ENCODE peak calls at places on chromosomes 11 and 22, in eight cellular contexts. V is upper lobe of right lung, P is SK-N-SH, M is GM23338, J is heart left ventricle, G is lower lobe of right lung, S is transverse colon, X is lung. O is an unnamed sample. For H3K4me1 and H3K36me3, the result is how much of the 10 kb centered on the place peaks cover.

GRCh38 chr11:101458161-101458560 is 125.6 kb downstream of the TRPC6 start:
- DNase-seq in M (no peak), S (no peak), X (no peak), V (no peak), P (no peak), G (no peak), J (no peak), O (no peak)

GRCh38 chr11:8092587-8093424 is 11.8 kb downstream of the TUB start:
- DNase-seq in S (peak), V (no peak), P (peak), G (peak), M (peak), X (peak), J (no peak), O (peak)

GRCh38 chr11:68517121-68517741 is 56.7 kb downstream of the PPP6R3 start:
- DNase-seq in J (no peak), V (no peak), S (no peak), M (no peak), G (no peak), X (no peak), P (no peak), O (no peak)

GRCh38 chr11:131691558-131692041 is 321.2 kb downstream of the NTM start:
- DNase-seq in J (no peak), G (no peak), V (no peak), S (no peak), P (peak), X (no peak), M (peak), O (no peak)

GRCh38 chr22:44677299-44678244 is 24.4 kb upstream of the PRR5 start:
- DNase-seq in J (peak), P (no peak), S (no peak), M (no peak), G (no peak), V (no peak), X (no peak), O (no peak)

GRCh38 chr22:38792833-38793232 is 1.1 kb downstream of the DNAL4 start:
- DNase-seq in V (no peak), J (no peak), S (no peak), P (no peak), G (no peak), X (no peak), M (no peak), O (no peak)

GRCh38 chr22:36644333-36644757 is 59.2 kb downstream of the CACNG2 start:
- DNase-seq in G (no peak), J (no peak), M (peak), V (no peak), S (no peak), X (peak), P (no peak), O (peak)

GRCh38 chr11:57482782-57483569 is 22.6 kb downstream of the RTN4RL2 start:
- DNase-seq in S (peak), P (peak), J (no peak), G (peak), M (peak), V (peak), X (no peak), O (no peak)

GRCh38 chr11:104531075-104531474 is 367.1 kb upstream of the PDGFD start:
- DNase-seq in V (no peak), S (no peak), G (no peak), M (peak), J (no peak), P (no peak), X (no peak), O (no peak)

GRCh38 chr22:30386960-30387848 is at the start of gene RNF215:
- DNase-seq in P (peak), G (peak), J (peak), M (peak), X (peak), V (peak), S (peak), O (peak)

GRCh38 chr11:10351435-10351767 is 46.5 kb downstream of the ADM start:
- DNase-seq in G (no peak), S (peak), M (no peak), P (no peak), X (no peak), V (no peak), J (no peak), O (peak)

GRCh38 chr11:69707156-69707555 is 3.3 kb upstream of the FGF19 start:
- DNase-seq in G (no peak), P (no peak), M (peak), J (no peak), S (no peak), V (no peak), X (no peak), O (no peak)

GRCh38 chr11:123560001-123560400 is 94.4 kb downstream of the SCN3B start:
- DNase-seq in M (peak), J (peak), S (no peak), V (peak), X (no peak), P (peak), G (no peak), O (no peak)

GRCh38 chr22:35313311-35314121 is 13.8 kb downstream of the TOM1 start:
- DNase-seq in P (no peak), V (peak), G (no peak), X (no peak), M (no peak), J (no peak), S (no peak), O (peak)

GRCh38 chr22:30310881-30311771 is 15.6 kb downstream of the TBC1D10A start:
- DNase-seq in G (peak), V (peak), X (peak), P (no peak), M (no peak), S (peak), J (peak), O (no peak)

GRCh38 chr11:113384551-113384950 is 3.0 kb upstream of the ANKK1 start:
- DNase-seq in V (no peak), J (no peak), M (no peak), P (no peak), X (no peak), S (no peak), G (no peak), O (peak)

GRCh38 chr11:1652026-1652425 is 22.5 kb downstream of the KRTAP5-5 start:
- DNase-seq in S (no peak), X (no peak), G (no peak), J (no peak), V (peak), P (peak), M (no peak), O (no peak)

GRCh38 chr22:33271390-33272161 is 213.4 kb upstream of the SYN3 start:
- DNase-seq in P (no peak), X (no peak), S (peak), V (no peak), G (no peak), J (peak), M (no peak), O (no peak)

GRCh38 chr11:36009469-36009868 is 65.6 kb downstream of the LDLRAD3 start:
- DNase-seq in X (no peak), S (no peak), V (no peak), G (no peak), J (no peak), M (no peak), P (no peak), O (no peak)

GRCh38 chr11:11407738-11408084 is 54.7 kb upstream of the CSNK2A3 start:
- DNase-seq in P (no peak), M (no peak), J (no peak), S (no peak), G (no peak), V (no peak), X (no peak), O (no peak)
- TF ChIP-seq CTCF in P (no peak), M (no peak), J (no peak), S (no peak), G (no peak), V (no peak), X (no peak), O (no peak)

GRCh38 chr22:29310065-29310862 is 3.8 kb downstream of the GAS2L1 start:
- DNase-seq in X (no peak), V (no peak), M (no peak), S (no peak), P (no peak), G (no peak), J (no peak), O (peak)
- H3K4me1 ChIP-seq in X (under half), V (half or more), M (under half), S (half or more), P (under half), G (half or more), J (half or more), O (under half)

GRCh38 chr11:74951241-74951640 is 2.2 kb downstream of the SPCS2 start:
- DNase-seq in P (no peak), V (no peak), M (no peak), X (no peak), J (no peak), G (no peak), S (no peak), O (no peak)

GRCh38 chr11:74956387-74956786 is 7.3 kb downstream of the SPCS2 start:
- DNase-seq in M (no peak), G (no peak), J (no peak), X (no peak), V (no peak), S (no peak), P (no peak), O (no peak)

GRCh38 chr11:74952752-74953151 is 3.7 kb downstream of the SPCS2 start:
- DNase-seq in P (no peak), M (no peak), J (no peak), G (no peak), X (no peak), V (no peak), S (no peak), O (no peak)

GRCh38 chr11:74953448-74953847 is 4.4 kb downstream of the SPCS2 start:
- DNase-seq in G (no peak), V (no peak), P (no peak), J (no peak), S (no peak), M (no peak), X (no peak), O (no peak)

DNA sequence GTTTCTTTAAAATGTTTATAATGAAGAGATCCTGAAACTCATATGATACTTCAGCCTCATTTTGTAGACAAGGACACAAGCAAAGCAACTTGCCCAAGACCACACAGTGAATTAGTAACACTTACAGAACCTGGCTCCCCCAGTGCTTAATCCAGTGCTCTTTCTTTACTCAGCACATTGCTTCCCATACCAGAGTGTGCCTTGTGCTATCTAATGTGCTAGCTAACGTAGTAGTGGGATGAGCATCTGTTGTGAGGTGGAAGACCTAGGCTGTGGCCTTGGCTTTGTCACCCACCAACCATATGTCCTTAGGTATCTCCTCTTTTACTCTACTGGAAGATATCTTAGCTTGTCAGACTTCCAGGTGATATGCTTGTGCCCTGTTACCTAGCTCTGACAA is 5.1 kb downstream of the SPCS2 start:
- DNase-seq in G (no peak), P (no peak), S (no peak), M (no peak), X (no peak), V (no peak), J (no peak), O (no peak)
- H3K36me3 ChIP-seq in G (under half), P (under half), S (under half), M (under half), X (under half), V (under half), J (under half), O (under half)

GRCh38 chr11:44288133-44288526 is 21.8 kb downstream of the ALX4 start:
- DNase-seq in S (no peak), V (no peak), X (no peak), G (no peak), M (no peak), J (no peak), P (no peak), O (no peak)
- TF ChIP-seq CTCF in S (no peak), V (no peak), X (no peak), G (no peak), M (no peak), J (no peak), P (no peak), O (no peak)

GRCh38 chr22:47210112-47210657 is 447.7 kb downstream of the TBC1D22A start:
- DNase-seq in P (no peak), J (no peak), X (peak), V (no peak), S (no peak), G (no peak), M (no peak), O (peak)

GRCh38 chr22:47215851-47216250 is 453.4 kb downstream of the TBC1D22A start:
- DNase-seq in G (no peak), V (no peak), P (no peak), M (no peak), X (no peak), S (no peak), J (no peak), O (no peak)

GRCh38 chr22:47210686-47211085 is 448.2 kb downstream of the TBC1D22A start:
- DNase-seq in M (no peak), G (no peak), X (peak), V (no peak), P (no peak), J (no peak), S (no peak), O (no peak)

GRCh38 chr22:47209547-47210023 is 447.1 kb downstream of the TBC1D22A start:
- DNase-seq in J (no peak), P (no peak), V (no peak), M (no peak), S (no peak), G (no peak), X (peak), O (no peak)

DNA sequence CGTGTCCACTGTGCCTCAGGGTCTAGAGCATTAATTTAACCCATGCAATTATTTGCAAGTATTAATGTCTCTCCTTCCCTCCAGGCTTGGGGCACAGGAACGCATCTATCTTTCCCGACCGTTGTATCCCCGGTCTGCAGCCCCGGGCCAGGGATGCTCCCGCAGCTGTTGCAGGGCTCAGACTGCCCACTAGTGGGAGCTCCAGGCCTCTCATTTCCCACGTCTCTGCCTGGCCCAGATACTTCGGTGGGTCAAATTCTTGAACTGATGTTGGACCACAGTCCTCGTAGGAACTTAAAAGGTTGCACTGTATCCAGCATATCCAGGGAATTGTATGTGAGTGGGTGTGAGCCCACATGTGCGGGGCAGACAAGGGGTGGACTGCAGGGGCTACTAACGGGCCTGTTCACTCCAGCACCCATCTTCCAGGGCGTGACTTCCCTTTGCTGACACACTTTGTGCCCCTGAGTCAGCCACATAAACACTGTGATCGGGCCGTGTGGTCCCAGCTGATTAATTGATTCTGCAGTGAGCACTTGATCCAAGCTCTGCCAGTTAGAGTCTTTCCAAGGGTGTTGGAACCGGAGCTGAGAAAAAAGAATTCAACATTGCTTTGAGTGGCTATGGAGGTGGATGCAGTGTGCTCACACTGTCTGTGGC is 451.3 kb downstream of the TBC1D22A start:
- DNase-seq in V (no peak), X (peak), G (no peak), P (peak), S (peak), M (peak), J (no peak), O (peak)
- H3K4me1 ChIP-seq in V (under half), X (under half), G (under half), P (under half), S (under half), M (under half), J (under half), O (under half)

GRCh38 chr11:121581607-121582006 is 128.8 kb upstream of the SORL1-AS1 start:
- DNase-seq in V (no peak), P (no peak), G (no peak), X (no peak), M (no peak), J (no peak), S (no peak), O (no peak)
- H3K36me3 ChIP-seq in V (under half), P (under half), G (under half), X (under half), M (half or more), J (under half), S (under half), O (under half)

DNA sequence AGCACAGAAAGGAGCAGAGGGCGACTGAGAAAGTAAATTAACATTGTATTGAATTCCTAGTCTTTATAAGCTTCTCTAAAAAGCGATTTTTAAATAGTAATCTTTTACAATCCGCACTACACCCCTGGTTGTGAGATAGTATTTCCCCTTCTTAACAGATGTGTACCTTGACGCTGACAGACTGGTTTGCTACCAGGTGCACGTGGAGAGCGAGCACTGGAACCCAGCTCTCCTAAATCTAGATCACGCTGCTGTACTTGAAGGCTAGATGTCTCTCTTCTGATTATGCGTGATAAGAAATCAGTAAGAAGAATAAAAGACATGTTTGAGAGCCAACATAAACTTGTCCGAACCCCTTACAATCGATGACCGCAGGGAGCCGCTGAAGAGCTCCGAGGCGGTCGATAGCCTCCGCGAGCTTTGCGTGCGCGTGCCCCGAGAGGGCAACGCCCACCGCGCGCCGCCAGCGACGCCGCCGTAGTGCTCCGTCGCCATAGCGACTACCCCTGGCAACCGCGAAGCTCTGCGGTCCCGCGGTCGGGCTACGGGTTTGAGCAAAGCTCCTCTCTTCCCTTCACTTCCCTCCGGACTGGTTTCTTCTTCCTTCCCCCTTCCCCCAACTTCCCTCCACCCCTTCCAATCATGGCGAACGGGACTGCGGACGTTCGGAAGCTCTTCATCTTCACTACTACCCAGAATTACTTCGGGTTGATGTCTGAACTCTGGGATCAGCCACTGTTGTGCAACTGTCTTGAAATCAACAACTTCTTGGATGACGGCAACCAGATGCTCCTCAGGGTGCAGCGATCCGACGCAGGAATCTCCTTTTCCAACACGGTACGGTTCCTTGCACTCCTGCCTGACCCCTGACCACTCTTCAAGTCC is at the start of gene DYNC2H1:
- DNase-seq in X (peak), P (peak), M (peak), S (peak), G (peak), V (peak), J (peak), O (peak)
- TF ChIP-seq CTCF in X (peak), P (peak), M (peak), S (peak), G (peak), V (peak), J (peak), O (peak)

O was measured in Caco-2.